ENCODE peak calls at places on chromosomes 11 and 22, in four cellular contexts. B, M, J and W are unnamed samples.

GRCh38 chr11:37712246-37712645 is 1114.2 kb upstream of the RAG2 start:
- DNase-seq in B (no peak), M (no peak), J (no peak), W (peak)

GRCh38 chr22:49349841-49350381 is 477.8 kb downstream of the BRD1 start:
- DNase-seq in B (no peak), M (peak), J (no peak), W (no peak)

GRCh38 chr11:130071211-130071712 is 1.6 kb downstream of the APLP2 start:
- DNase-seq in B (no peak), M (no peak), J (peak), W (no peak)

GRCh38 chr22:46363611-46364321 is 28.3 kb downstream of the TRMU start:
- DNase-seq in B (no peak), M (no peak), J (no peak), W (no peak)

GRCh38 chr22:43446037-43446803 is 34.4 kb downstream of the MPPED1 start:
- DNase-seq in B (no peak), M (no peak), J (no peak), W (no peak)

GRCh38 chr11:104694259-104695070 is 203.8 kb downstream of the CASP12 start:
- DNase-seq in B (no peak), M (no peak), J (peak), W (no peak)

GRCh38 chr11:12122083-12122482 is 11.7 kb downstream of the MICAL2 start:
- DNase-seq in B (no peak), M (no peak), J (no peak), W (no peak)

GRCh38 chr11:102279641-102280170 is 37.6 kb upstream of the BIRC3 start:
- DNase-seq in B (no peak), M (no peak), J (peak), W (no peak)

GRCh38 chr22:29126670-29127069 is 53.8 kb downstream of the KREMEN1 start:
- DNase-seq in B (no peak), M (no peak), J (no peak), W (no peak)

GRCh38 chr11:70854891-70855556 is 397.4 kb downstream of the SHANK2 start:
- DNase-seq in B (no peak), M (peak), J (no peak), W (no peak)

GRCh38 chr11:121757480-121758125 is 304.8 kb upstream of the SORL1-AS1 start:
- DNase-seq in B (no peak), M (no peak), J (peak), W (no peak)

GRCh38 chr11:130308059-130308458 is 6.7 kb downstream of the ZBTB44 start:
- DNase-seq in B (no peak), M (no peak), J (no peak), W (no peak)

GRCh38 chr11:111797145-111797581 is 31.0 kb upstream of the PPP2R1B start:
- DNase-seq in B (no peak), M (no peak), J (peak), W (no peak)

GRCh38 chr22:46917702-46918101 is 155.3 kb downstream of the TBC1D22A start:
- DNase-seq in B (no peak), M (no peak), J (no peak), W (no peak)

GRCh38 chr22:46758867-46759290 is 3.6 kb upstream of the TBC1D22A start:
- DNase-seq in B (no peak), M (no peak), J (peak), W (peak)

GRCh38 chr22:49997221-49997599 is 15.4 kb downstream of the IL17REL start:
- DNase-seq in B (no peak), M (no peak), J (no peak), W (no peak)

GRCh38 chr11:40924915-40925314 is 534.5 kb downstream of the LRRC4C start:
- DNase-seq in B (no peak), M (no peak), J (peak), W (no peak)

GRCh38 chr11:76621466-76621865 is 49.1 kb downstream of the LRRC32 start:
- DNase-seq in B (no peak), M (no peak), J (no peak), W (no peak)

GRCh38 chr22:33932997-33933396 is 12.7 kb upstream of the LARGE1 start:
- DNase-seq in B (no peak), M (no peak), J (peak), W (no peak)

GRCh38 chr22:23801886-23802377 is 15.2 kb downstream of the SMARCB1 start:
- DNase-seq in B (no peak), M (no peak), J (no peak), W (no peak)

GRCh38 chr11:118703563-118704106 is 24.2 kb upstream of the TREH start:
- DNase-seq in B (no peak), M (no peak), J (no peak), W (no peak)

GRCh38 chr11:20080032-20080685 is 80.1 kb downstream of the DBX1 start:
- DNase-seq in B (no peak), M (no peak), J (no peak), W (no peak)

GRCh38 chr22:45008853-45009751 is 703 bp downstream of the PHF21B start:
- DNase-seq in B (no peak), M (no peak), J (peak), W (peak)

GRCh38 chr11:102280237-102280833 is 36.9 kb upstream of the BIRC3 start:
- DNase-seq in B (no peak), M (no peak), J (no peak), W (no peak)

GRCh38 chr22:50268655-50269113 is 1.5 kb downstream of the MAPK11 start:
- DNase-seq in B (no peak), M (no peak), J (no peak), W (no peak)

GRCh38 chr11:36265793-36266628 is 23.2 kb downstream of the COMMD9 start:
- DNase-seq in B (peak), M (peak), J (peak), W (peak)

GRCh38 chr11:47991266-47991830 is 11.0 kb downstream of the PTPRJ start:
- DNase-seq in B (no peak), M (peak), J (peak), W (no peak)

GRCh38 chr11:106670069-106670468 is 348.2 kb downstream of the GUCY1A2 start:
- DNase-seq in B (no peak), M (no peak), J (no peak), W (no peak)

GRCh38 chr11:68983816-68984215 is 3.0 kb upstream of the MRGPRD start:
- DNase-seq in B (no peak), M (no peak), J (no peak), W (no peak)

GRCh38 chr11:106137061-106137460 is 59.6 kb downstream of the AASDHPPT start:
- DNase-seq in B (no peak), M (no peak), J (no peak), W (no peak)